ENCODE peak calls at places on chromosome 19, in five cellular contexts. One of them, this sample, is unnamed. For H3K4me1, the result is how much of the 10 kb centered on the place peaks cover.

GRCh38 chr19:13984186-13984585 is 21.9 kb downstream of the RFX1 start:
- DNase-seq in upper lobe of left lung: peak
- DNase-seq in HCT116: no peak
- DNase-seq in uterus: no peak
- DNase-seq in vagina: no peak
- DNase-seq in this sample: no peak

GRCh38 chr19:40424637-40425449 is 949 bp downstream of the SERTAD1 start:
- DNase-seq in upper lobe of left lung: no peak
- DNase-seq in HCT116: no peak
- DNase-seq in vagina: no peak
- DNase-seq in uterus: no peak
- DNase-seq in this sample: no peak

GRCh38 chr19:3699071-3699740 is 1.1 kb downstream of the PIP5K1C start:
- DNase-seq in uterus: peak
- DNase-seq in vagina: no peak
- DNase-seq in HCT116: no peak
- DNase-seq in upper lobe of left lung: peak
- DNase-seq in this sample: no peak

GRCh38 chr19:18647807-18648206 is 11.0 kb downstream of the KLHL26 start:
- DNase-seq in vagina: no peak
- DNase-seq in upper lobe of left lung: no peak
- DNase-seq in uterus: no peak
- DNase-seq in HCT116: no peak
- DNase-seq in this sample: no peak

GRCh38 chr19:703651-704446 is 4.9 kb upstream of the PALM start:
- DNase-seq in uterus: peak
- DNase-seq in upper lobe of left lung: peak
- DNase-seq in HCT116: peak
- DNase-seq in vagina: no peak
- DNase-seq in this sample: no peak

GRCh38 chr19:21751379-21751778 is 16.0 kb downstream of the ZNF100 start:
- DNase-seq in upper lobe of left lung: no peak
- DNase-seq in vagina: no peak
- DNase-seq in uterus: no peak
- DNase-seq in HCT116: no peak
- DNase-seq in this sample: no peak

GRCh38 chr19:29260477-29261317 is 47.7 kb upstream of the UQCRFS1 start:
- DNase-seq in vagina: no peak
- DNase-seq in upper lobe of left lung: no peak
- DNase-seq in uterus: no peak
- DNase-seq in HCT116: peak
- DNase-seq in this sample: peak

GRCh38 chr19:8388612-8388958 is 1.6 kb upstream of the RAB11B start:
- DNase-seq in upper lobe of left lung: no peak
- DNase-seq in uterus: no peak
- DNase-seq in HCT116: no peak
- DNase-seq in vagina: no peak
- DNase-seq in this sample: no peak

GRCh38 chr19:18883530-18884304 is 12.2 kb downstream of the CERS1 start:
- DNase-seq in vagina: no peak
- DNase-seq in uterus: no peak
- DNase-seq in HCT116: no peak
- DNase-seq in upper lobe of left lung: peak
- DNase-seq in this sample: no peak

DNA sequence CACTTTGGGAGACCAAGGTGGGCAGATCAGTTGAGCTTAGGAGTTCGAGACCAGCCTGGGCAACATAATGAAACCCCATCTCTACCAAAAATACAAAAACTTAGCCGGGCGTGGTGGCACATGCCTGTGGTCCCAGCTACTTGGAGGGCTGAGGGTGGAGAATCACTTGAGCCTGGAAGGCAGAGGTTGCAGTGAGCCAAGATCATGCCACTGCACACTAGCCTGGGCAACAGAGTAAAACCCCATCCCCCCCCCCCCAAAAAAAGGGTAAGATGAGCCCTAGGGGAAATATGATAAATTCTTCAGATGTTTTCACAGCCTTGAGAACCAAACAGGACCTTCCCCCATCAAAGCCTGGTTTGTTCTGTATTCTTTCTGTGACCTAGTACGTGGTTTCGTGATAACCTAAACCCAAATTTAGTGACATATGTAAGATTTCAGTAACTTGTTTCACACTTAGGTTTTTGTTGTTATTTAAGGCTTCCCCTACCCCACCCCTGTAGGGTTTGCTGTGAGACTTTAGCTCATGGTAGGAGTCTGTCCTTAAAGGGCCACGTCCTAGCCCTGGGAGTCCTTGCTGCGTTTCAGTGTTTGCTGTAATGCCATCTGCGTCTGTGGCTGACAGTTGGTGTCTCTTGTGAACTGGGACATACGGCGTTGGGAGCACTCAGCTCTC is 49.6 kb downstream of the MYO9B start:
- DNase-seq in HCT116: no peak
- DNase-seq in vagina: no peak
- DNase-seq in uterus: no peak
- DNase-seq in upper lobe of left lung: no peak
- DNase-seq in this sample: no peak
- H3K4me1 ChIP-seq in HCT116: under half
- H3K4me1 ChIP-seq in vagina: under half
- H3K4me1 ChIP-seq in uterus: under half
- H3K4me1 ChIP-seq in upper lobe of left lung: under half
- H3K4me1 ChIP-seq in this sample: under half

DNA sequence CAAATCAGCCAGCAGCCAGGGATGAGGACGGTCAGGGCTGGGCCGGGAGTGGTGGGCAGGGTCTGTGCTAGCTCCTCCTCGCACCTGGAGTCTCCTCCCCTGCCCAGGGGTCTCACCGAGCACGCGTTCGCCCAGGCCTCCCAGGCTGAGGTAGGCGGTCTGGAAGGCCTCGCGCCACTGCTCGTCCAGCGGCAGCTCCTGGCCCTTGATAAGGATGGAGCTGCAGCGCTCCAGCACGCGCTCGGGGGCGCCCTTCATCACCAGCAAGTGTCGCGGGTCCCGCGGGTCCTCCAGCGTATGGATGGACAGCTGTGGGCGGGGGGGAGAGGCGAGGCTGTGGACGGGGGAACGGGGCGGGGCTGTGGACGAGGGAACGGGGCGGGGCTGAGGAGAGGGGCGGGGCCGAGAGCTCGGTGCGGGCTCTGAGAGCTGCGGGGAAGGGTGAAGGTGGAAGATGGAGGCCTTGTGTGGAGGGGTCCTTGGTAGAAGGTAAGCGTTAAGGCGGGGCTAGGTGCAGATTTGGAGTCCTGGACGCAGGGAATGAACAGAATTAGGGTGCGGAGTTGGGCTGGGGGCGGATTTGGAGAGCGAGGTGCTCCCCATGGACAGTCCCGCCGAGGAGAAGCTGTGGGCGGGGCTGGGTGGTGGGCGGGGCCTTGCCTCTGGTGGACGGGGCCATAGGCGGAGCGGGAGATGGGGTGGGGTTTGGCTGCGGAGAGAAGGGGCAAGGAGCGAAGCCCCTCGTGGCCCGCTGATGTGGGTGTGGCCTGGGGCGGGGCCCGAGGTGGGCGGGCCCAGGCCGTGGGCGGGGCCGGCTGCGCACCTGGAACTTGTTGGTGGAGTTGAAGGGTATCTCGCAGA is 5.7 kb downstream of the ATP4A start:
- DNase-seq in uterus: no peak
- DNase-seq in HCT116: peak
- DNase-seq in upper lobe of left lung: peak
- DNase-seq in vagina: no peak
- DNase-seq in this sample: no peak
- H3K4me3 ChIP-seq in uterus: peak
- H3K4me3 ChIP-seq in HCT116: peak
- H3K4me3 ChIP-seq in upper lobe of left lung: no peak
- H3K4me3 ChIP-seq in vagina: peak
- H3K4me3 ChIP-seq in this sample: peak

DNA sequence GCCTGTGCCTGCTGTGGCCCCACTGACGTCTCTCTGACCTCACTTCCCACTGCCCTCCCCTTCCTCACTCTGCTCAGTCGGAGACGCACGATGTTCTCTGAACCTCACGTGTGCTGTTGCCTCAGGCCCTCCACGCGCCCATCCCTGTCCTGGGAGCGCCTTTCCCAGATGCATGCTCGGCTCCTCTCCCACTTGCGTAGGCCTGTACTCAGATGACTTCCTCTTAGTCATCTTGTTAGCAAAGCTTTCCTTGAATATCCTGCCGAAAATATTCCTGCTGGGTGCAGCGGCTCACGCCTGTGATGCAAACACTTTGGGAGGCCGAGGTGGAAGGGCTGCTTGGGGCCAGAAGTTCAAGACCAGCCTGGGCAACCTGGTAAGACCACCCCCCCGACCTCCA is 9.3 kb upstream of the SYT5 start:
- DNase-seq in vagina: no peak
- DNase-seq in HCT116: peak
- DNase-seq in upper lobe of left lung: no peak
- DNase-seq in uterus: peak
- DNase-seq in this sample: no peak
- TF ChIP-seq POLR2A in vagina: no peak
- TF ChIP-seq POLR2A in HCT116: peak
- TF ChIP-seq POLR2A in upper lobe of left lung: no peak
- TF ChIP-seq POLR2A in uterus: no peak
- TF ChIP-seq POLR2A in this sample: no peak

GRCh38 chr19:10730932-10731331 is 13.1 kb downstream of the DNM2 start:
- DNase-seq in uterus: no peak
- DNase-seq in upper lobe of left lung: no peak
- DNase-seq in vagina: no peak
- DNase-seq in HCT116: no peak
- DNase-seq in this sample: no peak
- H3K4me1 ChIP-seq in uterus: under half
- H3K4me1 ChIP-seq in upper lobe of left lung: half or more
- H3K4me1 ChIP-seq in vagina: under half
- H3K4me1 ChIP-seq in HCT116: under half
- H3K4me1 ChIP-seq in this sample: under half

GRCh38 chr19:37935341-37935740 is 28.3 kb downstream of the SIPA1L3 start:
- DNase-seq in vagina: no peak
- DNase-seq in uterus: no peak
- DNase-seq in upper lobe of left lung: no peak
- DNase-seq in HCT116: no peak
- DNase-seq in this sample: no peak

GRCh38 chr19:37936886-37937285 is 29.9 kb downstream of the SIPA1L3 start:
- DNase-seq in upper lobe of left lung: no peak
- DNase-seq in vagina: no peak
- DNase-seq in uterus: no peak
- DNase-seq in HCT116: no peak
- DNase-seq in this sample: no peak

GRCh38 chr19:37938379-37938778 is 31.4 kb downstream of the SIPA1L3 start:
- DNase-seq in upper lobe of left lung: no peak
- DNase-seq in vagina: no peak
- DNase-seq in HCT116: no peak
- DNase-seq in uterus: no peak
- DNase-seq in this sample: no peak

GRCh38 chr19:37933965-37934364 is 27.0 kb downstream of the SIPA1L3 start:
- DNase-seq in HCT116: no peak
- DNase-seq in uterus: no peak
- DNase-seq in upper lobe of left lung: no peak
- DNase-seq in vagina: no peak
- DNase-seq in this sample: no peak

GRCh38 chr19:37936166-37936565 is 29.2 kb downstream of the SIPA1L3 start:
- DNase-seq in HCT116: no peak
- DNase-seq in upper lobe of left lung: no peak
- DNase-seq in vagina: no peak
- DNase-seq in uterus: no peak
- DNase-seq in this sample: no peak
- H3K4me3 ChIP-seq in HCT116: no peak
- H3K4me3 ChIP-seq in upper lobe of left lung: no peak
- H3K4me3 ChIP-seq in vagina: no peak
- H3K4me3 ChIP-seq in uterus: no peak
- H3K4me3 ChIP-seq in this sample: no peak

DNA sequence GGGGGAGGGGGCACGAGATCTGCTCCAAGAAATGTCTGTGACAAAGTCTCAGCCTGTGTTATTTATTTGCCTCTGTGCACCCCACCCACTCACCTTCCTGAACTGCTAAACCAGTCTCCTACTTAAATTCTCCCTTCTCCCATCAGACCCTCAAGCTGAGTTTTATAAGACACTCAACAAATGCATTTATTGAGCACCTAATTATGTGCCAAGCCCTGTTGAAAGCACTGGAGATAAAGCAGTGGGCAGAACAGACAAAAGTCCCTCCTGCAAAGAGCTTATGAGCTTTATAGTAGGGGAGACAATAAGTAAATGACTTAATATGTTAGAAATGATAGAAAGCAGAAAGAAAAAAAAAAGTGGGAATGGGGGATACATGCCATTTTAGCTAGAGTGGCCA is 3.4 kb upstream of the FAM98C start:
- DNase-seq in uterus: no peak
- DNase-seq in vagina: no peak
- DNase-seq in upper lobe of left lung: no peak
- DNase-seq in HCT116: no peak
- DNase-seq in this sample: no peak
- TF ChIP-seq POLR2A in uterus: no peak
- TF ChIP-seq POLR2A in vagina: no peak
- TF ChIP-seq POLR2A in upper lobe of left lung: no peak
- TF ChIP-seq POLR2A in HCT116: no peak
- TF ChIP-seq POLR2A in this sample: no peak

DNA sequence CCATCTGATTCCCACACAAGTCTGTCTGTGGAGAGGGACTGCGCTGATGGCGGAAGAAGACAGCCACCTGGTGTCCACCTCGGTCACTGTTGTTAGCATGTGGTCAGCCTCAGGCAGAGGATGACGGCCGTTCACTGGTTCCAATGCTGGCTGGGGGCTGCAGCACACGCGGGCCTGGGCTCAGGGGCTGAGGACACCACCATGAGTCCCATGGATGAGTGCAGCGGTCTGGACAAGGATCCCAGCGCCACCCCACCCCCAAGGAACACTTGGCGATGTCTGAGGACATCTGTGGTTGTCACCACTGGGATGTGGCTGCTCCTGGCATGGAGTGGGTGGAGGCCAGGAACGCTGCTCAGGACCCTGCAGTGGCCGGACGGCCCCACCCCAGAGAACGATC is 10.9 kb downstream of the DPP9 start:
- DNase-seq in HCT116: no peak
- DNase-seq in upper lobe of left lung: no peak
- DNase-seq in vagina: no peak
- DNase-seq in uterus: no peak
- DNase-seq in this sample: no peak
- H3K4me1 ChIP-seq in HCT116: under half
- H3K4me1 ChIP-seq in upper lobe of left lung: under half
- H3K4me1 ChIP-seq in vagina: under half
- H3K4me1 ChIP-seq in uterus: under half
- H3K4me1 ChIP-seq in this sample: under half